ENCODE peak calls at places on chromosomes 3 and 15, in eight cellular contexts. One of them, this sample, is unnamed.
A peak's percentile ranks its signal among the peaks of the same experiment; 100 is the strongest.

GRCh38 chr3:170999737-171000242 is 26.7 kb downstream of the SLC2A2 start:
- DNase-seq in activated CD4-positive, alpha-beta T cell treated with anti-CD3 and anti-CD28 coated beads, Interleukin-2, amount 50 U/mL, for 24 hours: no peak
- DNase-seq in mesenchymal stem cell: peak; percentile 87
- DNase-seq in hippocampal formation: no peak
- DNase-seq in HCT116: peak; percentile 61
- DNase-seq in NCI-H1105: no peak
- DNase-seq in Ammon's horn: no peak
- DNase-seq in activated effector memory CD4-positive, alpha-beta T cell treated with anti-CD3 and anti-CD28 coated beads, Interleukin-2, amount 50 U/mL, for 16 hours: no peak
- DNase-seq in this sample: no peak

GRCh38 chr3:112676659-112677234 is 35.8 kb upstream of the CCDC80 start:
- DNase-seq in activated CD4-positive, alpha-beta T cell treated with anti-CD3 and anti-CD28 coated beads, Interleukin-2, amount 50 U/mL, for 24 hours: peak; percentile 60
- DNase-seq in mesenchymal stem cell: peak; percentile 97
- DNase-seq in hippocampal formation: peak; percentile 34
- DNase-seq in HCT116: peak; percentile 59
- DNase-seq in NCI-H1105: no peak
- DNase-seq in Ammon's horn: peak; percentile 89
- DNase-seq in activated effector memory CD4-positive, alpha-beta T cell treated with anti-CD3 and anti-CD28 coated beads, Interleukin-2, amount 50 U/mL, for 16 hours: peak; percentile 93
- DNase-seq in this sample: peak; percentile 93

GRCh38 chr15:60695713-60696522 is 217.0 kb upstream of the ICE2 start:
- DNase-seq in activated CD4-positive, alpha-beta T cell treated with anti-CD3 and anti-CD28 coated beads, Interleukin-2, amount 50 U/mL, for 24 hours: peak; percentile 49
- DNase-seq in mesenchymal stem cell: peak; percentile 46
- DNase-seq in hippocampal formation: no peak
- DNase-seq in HCT116: no peak
- DNase-seq in NCI-H1105: no peak
- DNase-seq in Ammon's horn: no peak
- DNase-seq in activated effector memory CD4-positive, alpha-beta T cell treated with anti-CD3 and anti-CD28 coated beads, Interleukin-2, amount 50 U/mL, for 16 hours: peak; percentile 90
- DNase-seq in this sample: no peak

GRCh38 chr3:63076357-63076756 is 201.1 kb upstream of the CADPS start:
- DNase-seq in activated CD4-positive, alpha-beta T cell treated with anti-CD3 and anti-CD28 coated beads, Interleukin-2, amount 50 U/mL, for 24 hours: no peak
- DNase-seq in mesenchymal stem cell: no peak
- DNase-seq in hippocampal formation: no peak
- DNase-seq in HCT116: no peak
- DNase-seq in NCI-H1105: no peak
- DNase-seq in Ammon's horn: no peak
- DNase-seq in activated effector memory CD4-positive, alpha-beta T cell treated with anti-CD3 and anti-CD28 coated beads, Interleukin-2, amount 50 U/mL, for 16 hours: no peak
- DNase-seq in this sample: no peak

GRCh38 chr3:11271986-11272904 is at the start of gene ATG7:
- DNase-seq in activated CD4-positive, alpha-beta T cell treated with anti-CD3 and anti-CD28 coated beads, Interleukin-2, amount 50 U/mL, for 24 hours: peak; percentile 88
- DNase-seq in mesenchymal stem cell: peak; percentile 96
- DNase-seq in hippocampal formation: peak; percentile 92
- DNase-seq in HCT116: peak; percentile 87
- DNase-seq in NCI-H1105: peak; percentile 90
- DNase-seq in Ammon's horn: peak; percentile 98
- DNase-seq in activated effector memory CD4-positive, alpha-beta T cell treated with anti-CD3 and anti-CD28 coated beads, Interleukin-2, amount 50 U/mL, for 16 hours: peak; percentile 99
- DNase-seq in this sample: peak; percentile 96

GRCh38 chr15:74725241-74725774 is at the start of gene CYP1A1:
- DNase-seq in activated CD4-positive, alpha-beta T cell treated with anti-CD3 and anti-CD28 coated beads, Interleukin-2, amount 50 U/mL, for 24 hours: peak; percentile 14
- DNase-seq in mesenchymal stem cell: peak; percentile 29
- DNase-seq in hippocampal formation: no peak
- DNase-seq in HCT116: no peak
- DNase-seq in NCI-H1105: peak; percentile 1
- DNase-seq in Ammon's horn: no peak
- DNase-seq in activated effector memory CD4-positive, alpha-beta T cell treated with anti-CD3 and anti-CD28 coated beads, Interleukin-2, amount 50 U/mL, for 16 hours: peak; percentile 78
- DNase-seq in this sample: no peak

GRCh38 chr3:124559650-124560405 is 170.4 kb upstream of the UMPS start:
- DNase-seq in activated CD4-positive, alpha-beta T cell treated with anti-CD3 and anti-CD28 coated beads, Interleukin-2, amount 50 U/mL, for 24 hours: peak; percentile 13
- DNase-seq in mesenchymal stem cell: peak; percentile 88
- DNase-seq in hippocampal formation: peak; percentile 78
- DNase-seq in HCT116: peak; percentile 72
- DNase-seq in NCI-H1105: peak; percentile 80
- DNase-seq in Ammon's horn: peak; percentile 92
- DNase-seq in activated effector memory CD4-positive, alpha-beta T cell treated with anti-CD3 and anti-CD28 coated beads, Interleukin-2, amount 50 U/mL, for 16 hours: peak; percentile 83
- DNase-seq in this sample: no peak

GRCh38 chr15:67174864-67175573 is 79.4 kb downstream of the AAGAB start:
- DNase-seq in activated CD4-positive, alpha-beta T cell treated with anti-CD3 and anti-CD28 coated beads, Interleukin-2, amount 50 U/mL, for 24 hours: no peak
- DNase-seq in mesenchymal stem cell: peak; percentile 79
- DNase-seq in hippocampal formation: no peak
- DNase-seq in HCT116: peak; percentile 94
- DNase-seq in NCI-H1105: no peak
- DNase-seq in Ammon's horn: no peak
- DNase-seq in activated effector memory CD4-positive, alpha-beta T cell treated with anti-CD3 and anti-CD28 coated beads, Interleukin-2, amount 50 U/mL, for 16 hours: peak; percentile 74
- DNase-seq in this sample: peak; percentile 96

GRCh38 chr3:151789853-151790463 is 24.0 kb upstream of the AADAC start:
- DNase-seq in activated CD4-positive, alpha-beta T cell treated with anti-CD3 and anti-CD28 coated beads, Interleukin-2, amount 50 U/mL, for 24 hours: no peak
- DNase-seq in mesenchymal stem cell: no peak
- DNase-seq in hippocampal formation: no peak
- DNase-seq in HCT116: no peak
- DNase-seq in NCI-H1105: no peak
- DNase-seq in Ammon's horn: no peak
- DNase-seq in activated effector memory CD4-positive, alpha-beta T cell treated with anti-CD3 and anti-CD28 coated beads, Interleukin-2, amount 50 U/mL, for 16 hours: no peak
- DNase-seq in this sample: no peak

This sample was measured in RWPE2.